ENCODE peak calls at places on chromosomes 7 and 10, in six cellular contexts. C, L, M, N, Z and K are unnamed samples.

GRCh38 chr10:124649209-124649608 is 95.0 kb downstream of the FAM53B start:
- DNase-seq in C (no peak), L (no peak), M (no peak), N (no peak), Z (peak; percentile 30), K (peak; percentile 56)

GRCh38 chr7:130875265-130875741 is 141.3 kb upstream of the KLF14 start:
- DNase-seq in C (peak; percentile 44), L (peak; percentile 46), M (peak; percentile 83), N (peak; percentile 54), Z (peak; percentile 48), K (peak; percentile 62)

GRCh38 chr10:12400266-12400931 is 51.1 kb downstream of the CAMK1D start:
- DNase-seq in C (peak; percentile 70), L (no peak), M (no peak), N (no peak), Z (no peak), K (no peak)

GRCh38 chr10:117762819-117763172 is 220.2 kb downstream of the EMX2 start:
- DNase-seq in C (no peak), L (no peak), M (no peak), N (no peak), Z (no peak), K (peak; percentile 4)

GRCh38 chr10:59949608-59950007 is 43.3 kb upstream of the CCDC6 start:
- DNase-seq in C (no peak), L (no peak), M (no peak), N (no peak), Z (no peak), K (no peak)

GRCh38 chr10:97676770-97677581 is 10.1 kb downstream of the AVPI1 start:
- DNase-seq in C (peak; percentile 63), L (peak; percentile 32), M (peak; percentile 43), N (no peak), Z (peak; percentile 61), K (peak; percentile 68)

GRCh38 chr7:158827411-158828342 is 1.6 kb downstream of the ESYT2 start:
- DNase-seq in C (peak; percentile 40), L (no peak), M (no peak), N (no peak), Z (peak; percentile 64), K (peak; percentile 85)

GRCh38 chr7:99762680-99763327 is 21.2 kb downstream of the CYP3A4 start:
- DNase-seq in C (peak; percentile 70), L (no peak), M (no peak), N (no peak), Z (no peak), K (no peak)

GRCh38 chr7:37414352-37414983 is 34.2 kb downstream of the ELMO1 start:
- DNase-seq in C (no peak), L (no peak), M (no peak), N (no peak), Z (no peak), K (no peak)

GRCh38 chr7:79968249-79968648 is 166.4 kb upstream of the GNAI1 start:
- DNase-seq in C (no peak), L (no peak), M (no peak), N (no peak), Z (no peak), K (no peak)

GRCh38 chr10:79434816-79435215 is 10.6 kb downstream of the ZCCHC24 start:
- DNase-seq in C (peak; percentile 86), L (no peak), M (no peak), N (no peak), Z (peak; percentile 78), K (no peak)

GRCh38 chr10:15695852-15696251 is 23.9 kb downstream of the ITGA8 start:
- DNase-seq in C (no peak), L (no peak), M (no peak), N (no peak), Z (no peak), K (no peak)

GRCh38 chr7:24365606-24366005 is 81.6 kb downstream of the NPY start:
- DNase-seq in C (no peak), L (no peak), M (no peak), N (no peak), Z (no peak), K (no peak)

GRCh38 chr7:116327751-116328150 is 117.4 kb downstream of the TES start:
- DNase-seq in C (peak; percentile 99), L (no peak), M (no peak), N (no peak), Z (peak; percentile 97), K (peak; percentile 74)

GRCh38 chr10:126350216-126350992 is 37.9 kb downstream of the ADAM12 start:
- DNase-seq in C (peak; percentile 90), L (no peak), M (no peak), N (no peak), Z (peak; percentile 85), K (peak; percentile 92)

GRCh38 chr10:27654284-27654683 is 91.3 kb downstream of the MKX start:
- DNase-seq in C (no peak), L (no peak), M (no peak), N (no peak), Z (no peak), K (no peak)

GRCh38 chr10:132915411-132915810 is 27.0 kb downstream of the CFAP46 start:
- DNase-seq in C (no peak), L (no peak), M (no peak), N (no peak), Z (no peak), K (no peak)

GRCh38 chr7:83161186-83161585 is 1.5 kb downstream of the PCLO start:
- DNase-seq in C (no peak), L (no peak), M (no peak), N (no peak), Z (peak; percentile 3), K (no peak)

GRCh38 chr10:126235091-126235978 is 152.9 kb downstream of the ADAM12 start:
- DNase-seq in C (no peak), L (no peak), M (no peak), N (no peak), Z (no peak), K (peak; percentile 65)

DNA sequence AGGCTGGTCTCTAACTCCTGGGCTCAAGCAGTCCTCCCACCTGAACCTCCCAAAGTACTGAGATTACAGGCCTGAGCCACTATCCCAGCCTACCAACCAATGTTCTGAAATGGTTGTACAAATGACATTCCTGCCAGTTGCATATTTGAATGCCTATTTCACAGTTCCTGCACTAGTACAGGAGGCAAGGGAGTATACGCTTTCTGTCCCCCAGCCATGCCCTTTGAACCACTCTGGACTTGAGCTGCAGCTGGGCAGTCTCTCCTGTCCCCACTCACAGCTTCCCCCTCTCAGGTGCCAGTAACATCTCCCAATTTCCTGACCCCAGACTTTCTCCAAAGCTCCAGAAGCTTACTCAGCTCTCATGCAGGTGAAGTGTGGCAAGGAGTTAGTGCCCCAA is 58.9 kb downstream of the SPOCK2 start:
- DNase-seq in C (no peak), L (no peak), M (no peak), N (no peak), Z (no peak), K (no peak)
- H3K14ac ChIP-seq in C (no peak overlapping the region), L (no peak overlapping the region), M (no peak overlapping the region), N (no peak overlapping the region), Z (no peak overlapping the region), K (no peak overlapping the region)

GRCh38 chr7:151060416-151061234 is 1.2 kb downstream of the SLC4A2 start:
- DNase-seq in C (no peak), L (peak; percentile 63), M (no peak), N (no peak), Z (peak; percentile 49), K (no peak)
- H2AK5ac ChIP-seq in C (peak overlapping the region; percentile 96), L (peak overlapping the region; percentile 4), M (no peak overlapping the region), N (no peak overlapping the region), Z (no peak overlapping the region), K (peak overlapping the region; percentile 43)

DNA sequence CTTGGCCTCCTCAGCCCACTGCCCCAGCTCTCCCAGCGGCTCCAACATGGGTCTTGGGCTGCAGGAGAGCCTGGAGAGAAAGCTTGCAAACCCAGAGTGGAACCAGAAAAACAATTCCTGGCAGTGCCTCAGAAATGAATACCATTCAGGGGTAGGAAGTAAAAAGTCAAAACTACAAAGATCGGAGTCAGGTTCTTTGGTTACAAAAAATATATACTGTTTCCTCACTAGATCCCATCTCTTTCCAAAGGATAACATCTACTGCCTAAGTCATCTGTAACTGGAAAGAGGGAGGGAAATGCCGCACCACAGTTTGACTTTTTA is 14.9 kb downstream of the CREB3L2 start:
- DNase-seq in C (no peak), L (no peak), M (no peak), N (no peak), Z (no peak), K (no peak)
- H3K14ac ChIP-seq in C (peak overlapping the region; percentile 75), L (peak overlapping the region; percentile 49), M (no peak overlapping the region), N (no peak overlapping the region), Z (no peak overlapping the region), K (no peak overlapping the region)

GRCh38 chr10:25901199-25901598 is 32.8 kb upstream of the MYO3A start:
- DNase-seq in C (no peak), L (no peak), M (no peak), N (no peak), Z (no peak), K (no peak)
- H2AK5ac ChIP-seq in C (no peak overlapping the region), L (no peak overlapping the region), M (no peak overlapping the region), N (no peak overlapping the region), Z (no peak overlapping the region), K (no peak overlapping the region)